ENCODE peak calls at places on chromosome 13, in four cellular contexts. P is Panc1; Y is effector memory CD4-positive, alpha-beta T cell; K is BE2C. J is an unnamed sample.

GRCh38 chr13:46519177-46519576 is 33.8 kb upstream of the LRCH1 start:
- DNase-seq in P (no peak), Y (no peak), K (no peak), J (no peak)

GRCh38 chr13:33612641-33613638 is 205.0 kb upstream of the RFC3 start:
- DNase-seq in P (no peak), Y (no peak), K (no peak), J (no peak)

GRCh38 chr13:99968521-99969367 is 2.8 kb downstream of the ZIC5 start:
- DNase-seq in P (no peak), Y (no peak), K (no peak), J (no peak)

GRCh38 chr13:24638096-24638495 is 42.1 kb upstream of the ATP12A start:
- DNase-seq in P (no peak), Y (no peak), K (no peak), J (no peak)

GRCh38 chr13:40522234-40522633 is 144.2 kb downstream of the FOXO1 start:
- DNase-seq in P (no peak), Y (no peak), K (no peak), J (no peak)

GRCh38 chr13:114107686-114108081 is 24.7 kb downstream of the RASA3 start:
- DNase-seq in P (no peak), Y (no peak), K (peak), J (no peak)

GRCh38 chr13:68176486-68176885 is 946.4 kb upstream of the PCDH9 start:
- DNase-seq in P (no peak), Y (no peak), K (no peak), J (no peak)

GRCh38 chr13:109156181-109156935 is 526.9 kb downstream of the MYO16 start:
- DNase-seq in P (peak), Y (no peak), K (no peak), J (no peak)

GRCh38 chr13:35471466-35472307 is 4.8 kb downstream of the MAB21L1 start:
- DNase-seq in P (no peak), Y (no peak), K (peak), J (no peak)

GRCh38 chr13:109703250-109703649 is 83.1 kb downstream of the IRS2 start:
- DNase-seq in P (no peak), Y (no peak), K (no peak), J (no peak)

GRCh38 chr13:40271931-40272775 is 394.3 kb downstream of the FOXO1 start:
- DNase-seq in P (no peak), Y (no peak), K (no peak), J (no peak)

GRCh38 chr13:75415720-75416119 is 66.2 kb downstream of the TBC1D4 start:
- DNase-seq in P (no peak), Y (no peak), K (no peak), J (no peak)

GRCh38 chr13:100088282-100088647 is 628 bp upstream of the PCCA start:
- DNase-seq in P (no peak), Y (no peak), K (no peak), J (no peak)

GRCh38 chr13:100597253-100597652 is 8.7 kb upstream of the GGACT start:
- DNase-seq in P (no peak), Y (no peak), K (no peak), J (no peak)

GRCh38 chr13:59326717-59327116 is 837.0 kb downstream of the DIAPH3 start:
- DNase-seq in P (no peak), Y (no peak), K (no peak), J (no peak)

GRCh38 chr13:23505007-23505406 is 65.2 kb upstream of the TNFRSF19 start:
- DNase-seq in P (no peak), Y (no peak), K (peak), J (no peak)

GRCh38 chr13:28501547-28501946 is 6.6 kb upstream of the FLT1 start:
- DNase-seq in P (no peak), Y (no peak), K (peak), J (no peak)

GRCh38 chr13:58977085-58977484 is 1186.6 kb downstream of the DIAPH3 start:
- DNase-seq in P (no peak), Y (no peak), K (no peak), J (no peak)

GRCh38 chr13:38685974-38686571 is 804 bp upstream of the FREM2 start:
- DNase-seq in P (no peak), Y (no peak), K (no peak), J (no peak)

GRCh38 chr13:87147076-87147475 is 524.1 kb upstream of the SLITRK5 start:
- DNase-seq in P (no peak), Y (no peak), K (no peak), J (no peak)

GRCh38 chr13:43785166-43785680 is 1.5 kb downstream of the ENOX1 start:
- DNase-seq in P (no peak), Y (no peak), K (no peak), J (no peak)

GRCh38 chr13:43786472-43786765 is 353 bp downstream of the ENOX1 start:
- DNase-seq in P (no peak), Y (no peak), K (no peak), J (no peak)

GRCh38 chr13:43784491-43784890 is 2.3 kb downstream of the ENOX1 start:
- DNase-seq in P (no peak), Y (no peak), K (no peak), J (no peak)

GRCh38 chr13:43786766-43787517 is at the start of gene ENOX1:
- DNase-seq in P (no peak), Y (peak), K (peak), J (no peak)

GRCh38 chr13:43785681-43786471 is 896 bp downstream of the ENOX1 start:
- DNase-seq in P (no peak), Y (no peak), K (peak), J (no peak)
- H3K4me3 ChIP-seq in P (peak), Y (peak), K (peak), J (peak)

DNA sequence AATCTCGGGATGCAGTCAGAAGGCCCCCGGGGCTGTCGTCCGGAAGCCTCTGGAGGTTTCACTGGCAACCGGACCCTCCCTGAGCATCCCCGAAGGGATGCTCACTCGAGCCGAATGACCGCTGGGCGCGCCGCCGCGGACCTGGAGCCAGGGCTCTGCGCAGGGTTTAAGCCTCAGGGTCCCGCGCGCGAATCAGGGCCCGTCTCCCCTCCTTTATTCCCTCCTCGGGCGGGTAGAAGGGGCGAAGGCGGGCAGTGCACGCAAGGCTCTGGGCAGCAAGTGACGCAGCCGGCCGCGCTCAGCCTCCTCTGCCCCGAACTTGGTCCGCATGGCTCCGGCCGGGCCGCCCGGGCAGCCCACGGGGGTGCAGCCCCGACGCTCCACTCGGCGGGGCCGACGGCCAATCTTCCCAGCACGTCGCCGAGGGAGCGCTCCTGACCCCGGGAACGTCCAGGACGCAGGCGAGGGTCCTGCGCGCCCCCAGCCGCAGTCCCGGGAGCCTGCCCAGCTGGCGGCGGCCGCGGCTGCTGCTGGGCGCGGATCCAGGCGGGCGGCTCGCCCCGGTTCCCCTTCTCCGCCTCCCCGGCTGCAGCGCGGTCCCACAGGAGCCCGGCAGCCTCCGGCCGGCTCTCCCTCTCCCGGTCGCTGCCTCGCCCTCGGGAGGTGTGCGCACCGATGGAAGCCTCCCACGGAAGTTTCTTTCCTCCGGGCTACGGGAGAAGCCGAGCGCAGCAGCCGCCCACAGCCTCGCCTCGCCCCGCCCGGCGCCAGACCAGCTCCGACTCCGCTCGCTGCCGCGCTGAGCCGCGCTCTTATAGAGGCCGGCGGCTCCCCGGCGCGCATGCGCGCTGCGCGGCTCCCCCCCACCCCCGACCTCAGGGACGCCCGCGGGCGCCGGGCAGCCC is at the start of gene SHISA2:
- DNase-seq in P (no peak), Y (peak), K (peak), J (peak)
- H3K4me3 ChIP-seq in P (peak), Y (peak), K (no peak), J (peak)

DNA sequence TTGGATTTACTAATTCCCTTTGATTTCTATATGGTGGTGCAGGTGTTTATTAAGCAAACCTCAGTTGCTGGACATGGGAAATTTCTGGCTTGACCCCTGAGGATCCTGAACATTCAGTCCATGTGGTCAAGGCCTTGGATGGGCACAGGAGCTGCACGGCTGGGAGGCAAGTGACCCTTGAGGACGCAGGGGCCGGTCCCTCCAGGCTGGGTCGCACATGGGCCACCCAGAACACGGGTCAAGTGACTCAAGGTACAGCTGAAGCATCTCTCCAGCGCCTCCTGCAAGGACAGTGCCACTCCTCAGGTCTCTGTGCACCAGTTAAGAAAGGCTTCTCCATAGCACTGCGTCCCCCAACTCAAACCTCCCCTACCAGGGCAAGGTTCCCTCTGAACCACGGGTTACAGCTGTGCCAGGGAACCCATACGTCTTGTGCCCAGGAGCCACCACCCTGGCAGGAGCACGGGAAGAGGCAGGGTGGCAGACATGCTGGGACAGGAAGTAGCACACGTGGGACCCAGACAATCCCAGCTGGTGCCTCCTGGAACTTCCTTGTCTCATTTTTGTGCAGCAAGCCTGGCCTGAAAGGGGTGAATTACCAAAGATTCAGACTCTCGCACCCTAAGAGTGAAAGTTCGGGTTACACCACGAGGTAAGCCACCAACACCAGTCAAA is 93.1 kb downstream of the SPACA7 start:
- DNase-seq in P (no peak), Y (no peak), K (no peak), J (no peak)
- H3K4me3 ChIP-seq in P (no peak), Y (no peak), K (no peak), J (no peak)

GRCh38 chr13:98315902-98316301 is 138.8 kb upstream of the RNF113B start:
- DNase-seq in P (no peak), Y (no peak), K (no peak), J (no peak)
- H3K4me3 ChIP-seq in P (no peak), Y (no peak), K (no peak), J (no peak)

GRCh38 chr13:98285317-98285716 is 108.2 kb upstream of the RNF113B start:
- DNase-seq in P (no peak), Y (no peak), K (peak), J (no peak)
- H3K4me3 ChIP-seq in P (no peak), Y (no peak), K (peak), J (no peak)

GRCh38 chr13:21074601-21075302 is 13.4 kb upstream of the LATS2 start:
- DNase-seq in P (no peak), Y (no peak), K (no peak), J (no peak)
- H3K4me3 ChIP-seq in P (peak), Y (peak), K (no peak), J (no peak)

GRCh38 chr13:51646041-51646670 is 61.9 kb downstream of the WDFY2 start:
- DNase-seq in P (no peak), Y (no peak), K (no peak), J (no peak)
- H3K4me3 ChIP-seq in P (no peak), Y (peak), K (no peak), J (no peak)

GRCh38 chr13:27450921-27451461 is 627 bp upstream of the MTIF3 start:
- DNase-seq in P (no peak), Y (no peak), K (peak), J (no peak)

GRCh38 chr13:27449936-27450828 is at the start of gene MTIF3:
- DNase-seq in P (peak), Y (peak), K (peak), J (peak)

DNA sequence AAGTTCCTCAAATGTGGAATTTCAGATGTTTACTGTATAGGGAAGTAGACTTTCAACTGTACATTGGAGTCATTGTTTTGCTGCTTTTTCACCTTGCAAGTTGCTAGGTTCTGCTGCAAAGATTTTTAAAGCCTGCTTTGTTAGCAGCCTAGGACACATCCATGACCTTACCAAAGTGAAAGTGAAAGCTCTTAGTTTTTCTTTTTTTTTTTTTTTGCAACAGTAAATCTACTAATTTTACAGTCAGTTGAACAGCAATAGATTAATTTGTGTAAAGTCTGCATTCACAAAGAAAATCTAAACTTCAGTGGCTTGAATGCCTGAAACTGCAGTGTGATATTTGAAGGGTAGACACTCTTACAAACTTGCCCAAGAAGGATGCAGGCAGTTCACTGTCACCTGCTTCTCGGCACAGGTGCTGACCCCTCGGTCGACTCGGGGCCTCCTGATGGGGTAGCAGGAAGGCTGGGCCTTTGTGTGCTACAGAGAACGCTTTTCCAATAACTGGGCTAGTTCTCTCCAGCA is 5.0 kb upstream of the MTIF3 start:
- DNase-seq in P (no peak), Y (no peak), K (no peak), J (no peak)
- H3K4me3 ChIP-seq in P (peak), Y (peak), K (no peak), J (no peak)

J was measured in iPS DF 6.9.